ENCODE peak calls at places on chromosomes 3 and 15, in four cellular contexts. O is body of pancreas, T is prostate gland, C is GM23248. A is an unnamed sample.

GRCh38 chr3:65472501-65472900 is 566.2 kb downstream of the MAGI1 start:
- DNase-seq in O (no peak), T (no peak), C (no peak), A (no peak)

GRCh38 chr15:51634591-51635198 is 12.1 kb upstream of the DMXL2 start:
- DNase-seq in O (no peak), T (no peak), C (no peak), A (no peak)

GRCh38 chr15:92394327-92395175 is 870 bp downstream of the ST8SIA2 start:
- DNase-seq in O (no peak), T (no peak), C (no peak), A (no peak)

GRCh38 chr3:127731546-127731945 is 58.8 kb downstream of the ABTB1 start:
- DNase-seq in T (no peak), O (no peak), C (no peak), A (no peak)

GRCh38 chr15:35529784-35530183 is 16.2 kb downstream of the DPH6 start:
- DNase-seq in O (no peak), T (no peak), C (no peak), A (no peak)

GRCh38 chr3:43583481-43583880 is 38.3 kb downstream of the ANO10 start:
- DNase-seq in T (no peak), O (no peak), C (no peak), A (no peak)

GRCh38 chr15:94230886-94231727 is at the start of gene MCTP2:
- DNase-seq in O (peak; percentile 94), C (peak; percentile 78), T (peak; percentile 90), A (peak; percentile 97)

GRCh38 chr3:142424754-142425153 is 23.1 kb downstream of the XRN1 start:
- DNase-seq in T (no peak), C (no peak), O (no peak), A (peak; percentile 17)

GRCh38 chr3:89212614-89213013 is 105.2 kb downstream of the EPHA3 start:
- DNase-seq in T (no peak), C (no peak), O (no peak), A (no peak)

GRCh38 chr3:172143060-172143451 is 103.7 kb downstream of the FNDC3B start:
- DNase-seq in T (no peak), C (no peak), O (no peak), A (no peak)
- H3K4me3 ChIP-seq in T (no peak overlapping the region), C (no peak overlapping the region), O (no peak overlapping the region), A (no peak overlapping the region)

GRCh38 chr15:67089218-67090193 is 24.1 kb downstream of the SMAD3 start:
- DNase-seq in C (peak; percentile 76), T (no peak), O (peak; percentile 19), A (peak; percentile 67)

GRCh38 chr15:67090297-67091072 is 25.1 kb downstream of the SMAD3 start:
- DNase-seq in C (peak; percentile 37), O (peak; percentile 8), T (no peak), A (no peak)

GRCh38 chr15:67091966-67092677 is 26.7 kb downstream of the SMAD3 start:
- DNase-seq in C (no peak), T (no peak), O (no peak), A (no peak)

GRCh38 chr15:67092726-67093125 is 27.3 kb downstream of the SMAD3 start:
- DNase-seq in T (no peak), O (no peak), C (no peak), A (no peak)

DNA sequence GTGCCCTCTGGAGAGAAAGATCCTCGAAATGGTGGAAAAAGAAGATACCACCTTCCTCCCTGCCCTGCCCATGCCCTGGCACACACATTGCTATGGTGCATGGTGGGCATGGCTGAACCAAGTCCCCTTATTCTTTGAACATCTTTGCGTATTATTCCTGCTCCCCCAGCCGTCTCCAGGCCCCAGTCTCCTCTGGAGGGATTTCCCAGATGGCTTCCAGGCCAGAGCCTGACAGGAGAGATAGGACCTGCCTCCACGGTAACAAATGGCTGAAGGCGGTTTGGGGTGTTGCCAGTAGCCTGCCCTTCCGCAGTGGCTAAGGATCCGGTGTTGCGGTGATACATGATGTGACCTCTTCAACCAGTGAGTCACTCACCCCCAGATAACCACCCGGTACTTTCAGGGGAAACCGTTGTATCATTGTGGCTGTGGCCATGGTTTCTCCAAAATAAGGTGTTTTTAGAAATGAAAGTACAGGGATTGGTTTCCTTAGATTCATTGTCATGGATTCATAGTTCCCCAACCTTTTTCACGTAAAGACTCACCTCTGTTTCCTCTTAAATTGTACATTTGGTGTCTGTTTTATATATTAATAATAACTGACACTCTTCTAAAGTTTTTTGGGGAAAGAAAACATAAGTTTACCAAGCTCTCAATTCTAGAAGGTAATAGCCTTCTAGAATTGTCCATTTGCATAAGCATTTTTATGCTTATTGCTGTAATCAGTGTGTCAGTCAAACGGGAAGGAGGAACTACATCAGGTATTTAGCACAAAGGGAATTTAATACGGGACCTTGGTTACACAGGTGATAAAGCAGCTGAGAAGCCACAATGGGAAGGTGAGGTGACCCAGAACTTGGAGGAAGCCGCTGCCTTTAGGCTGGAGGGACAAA is 25.9 kb downstream of the SMAD3 start:
- DNase-seq in C (peak; percentile 60), O (peak; percentile 72), T (no peak), A (peak; percentile 88)
- H3K4me3 ChIP-seq in C (peak overlapping the region; percentile 25), O (no peak overlapping the region), T (no peak overlapping the region), A (no peak overlapping the region)

GRCh38 chr3:149877668-149878067 is 64.7 kb downstream of the RNF13 start:
- DNase-seq in O (no peak), T (no peak), C (no peak), A (no peak)
- H3K4me3 ChIP-seq in O (no peak overlapping the region), T (no peak overlapping the region), C (no peak overlapping the region), A (no peak overlapping the region)

GRCh38 chr3:18744472-18744871 is 319.3 kb upstream of the SATB1 start:
- DNase-seq in T (no peak), C (no peak), O (no peak), A (no peak)

GRCh38 chr3:18743761-18744160 is 318.6 kb upstream of the SATB1 start:
- DNase-seq in O (no peak), T (no peak), C (no peak), A (no peak)

GRCh38 chr3:18739098-18739431 is 313.9 kb upstream of the SATB1 start:
- DNase-seq in T (no peak), O (no peak), C (no peak), A (no peak)

GRCh38 chr3:18738393-18739097 is 313.4 kb upstream of the SATB1 start:
- DNase-seq in C (no peak), O (no peak), T (no peak), A (no peak)

DNA sequence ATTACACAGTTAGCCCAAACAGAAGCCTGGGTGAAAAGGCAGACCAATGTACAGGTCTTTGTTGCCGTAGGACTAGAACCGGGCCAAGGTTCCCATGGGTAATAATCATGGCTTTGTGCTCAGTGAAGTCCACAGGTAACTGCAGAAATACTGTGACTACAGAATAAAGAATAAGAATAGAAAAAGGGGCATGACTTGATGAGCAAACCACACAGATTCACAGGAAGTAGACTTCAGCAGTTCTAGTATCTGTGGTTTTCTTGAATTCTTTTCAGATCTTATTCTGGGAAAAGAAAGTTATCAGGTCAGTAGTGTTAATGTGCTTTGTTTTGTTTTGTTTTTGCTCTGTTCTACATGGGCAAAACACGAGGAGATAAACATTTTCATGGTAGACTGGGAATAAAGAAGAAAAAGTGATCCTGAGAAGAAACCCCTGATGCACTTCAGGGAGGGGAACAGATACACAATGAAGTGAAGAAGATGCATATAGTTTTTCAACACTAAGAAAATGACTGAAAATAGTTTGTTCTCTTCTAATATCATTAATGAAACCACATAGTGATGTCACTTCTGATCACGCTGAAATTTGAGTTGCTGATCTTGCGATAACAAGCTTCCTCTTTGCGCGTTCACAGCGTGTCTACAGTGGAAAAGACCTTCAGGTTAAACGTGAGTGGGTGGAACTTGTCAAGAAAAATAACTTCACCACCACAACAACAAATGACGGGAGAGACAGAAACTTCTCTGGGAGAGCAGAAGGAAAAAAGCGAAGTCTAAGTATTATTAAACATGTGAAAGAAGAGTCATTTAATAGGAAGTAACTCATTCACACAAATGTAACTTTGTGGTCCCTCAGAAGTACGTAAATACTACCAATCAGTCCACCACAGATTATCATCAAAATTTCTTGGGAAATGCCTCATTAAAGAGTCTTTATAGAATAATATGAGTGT is 315.8 kb upstream of the SATB1 start:
- DNase-seq in C (no peak), O (no peak), T (no peak), A (no peak)
- H3K4me3 ChIP-seq in C (no peak overlapping the region), O (no peak overlapping the region), T (no peak overlapping the region), A (no peak overlapping the region)

GRCh38 chr3:182979103-182979697 is 1.1 kb downstream of the DCUN1D1 start:
- DNase-seq in C (peak; percentile 50), O (no peak), T (no peak), A (peak; percentile 18)

GRCh38 chr3:182980204-182981037 is at the start of gene DCUN1D1:
- DNase-seq in C (peak; percentile 95), T (peak; percentile 83), O (peak; percentile 94), A (peak; percentile 89)

GRCh38 chr3:182979719-182980191 is 583 bp downstream of the DCUN1D1 start:
- DNase-seq in O (peak; percentile 48), C (peak; percentile 52), T (peak; percentile 12), A (peak; percentile 23)

GRCh38 chr3:182978387-182978786 is 2.0 kb downstream of the DCUN1D1 start:
- DNase-seq in C (no peak), O (no peak), T (no peak), A (no peak)

GRCh38 chr3:182981038-182981380 is 671 bp upstream of the DCUN1D1 start:
- DNase-seq in O (peak; percentile 8), C (no peak), T (no peak), A (no peak)
- H3K4me3 ChIP-seq in O (peak overlapping the region; percentile 21), C (peak overlapping the region; percentile 93), T (peak overlapping the region; percentile 93), A (peak overlapping the region; percentile 58)